ENCODE peak calls at places on chromosome 6, in six cellular contexts. N, I, B, M, K and V are unnamed samples.

GRCh38 chr6:168303982-168304751 is 15.4 kb downstream of the DACT2 start:
- DNase-seq in B (no peak), M (no peak), I (no peak), N (no peak), K (no peak), V (no peak)

GRCh38 chr6:13395272-13396237 is 67.2 kb upstream of the TBC1D7 start:
- DNase-seq in I (peak), N (peak), M (peak), K (peak), B (peak), V (peak)

GRCh38 chr6:40962241-40962640 is 76.8 kb downstream of the UNC5CL start:
- DNase-seq in B (peak), K (no peak), M (no peak), N (peak), I (peak), V (peak)

GRCh38 chr6:116561377-116562018 is 7.9 kb downstream of the CALHM4 start:
- DNase-seq in B (peak), I (peak), K (peak), N (peak), M (peak), V (peak)

GRCh38 chr6:152836523-152836922 is 85.9 kb downstream of the VIP start:
- DNase-seq in M (no peak), K (no peak), N (no peak), I (no peak), B (no peak), V (no peak)

GRCh38 chr6:121516331-121516730 is 80.9 kb downstream of the GJA1 start:
- DNase-seq in N (no peak), B (no peak), K (no peak), M (no peak), I (peak), V (no peak)

GRCh38 chr6:49325901-49326300 is 137.2 kb downstream of the MMUT start:
- DNase-seq in K (no peak), N (no peak), M (no peak), I (peak), B (peak), V (peak)

GRCh38 chr6:29999426-29999825 is 57.1 kb downstream of the HLA-A start:
- DNase-seq in K (no peak), M (no peak), N (no peak), I (no peak), B (no peak), V (no peak)

GRCh38 chr6:39669943-39670342 is 55.3 kb downstream of the KIF6 start:
- DNase-seq in N (no peak), B (peak), M (no peak), I (no peak), K (no peak), V (no peak)

GRCh38 chr6:33252758-33253157 is 18.9 kb downstream of the VPS52 start:
- DNase-seq in B (no peak), K (no peak), M (no peak), N (no peak), I (peak), V (no peak)

GRCh38 chr6:163232649-163233048 is 181.9 kb upstream of the QKI start:
- DNase-seq in B (no peak), M (no peak), N (no peak), K (no peak), I (no peak), V (no peak)

GRCh38 chr6:63598251-63599036 is 26.2 kb downstream of the LOC128125822 start:
- DNase-seq in N (peak), I (peak), M (peak), B (peak), K (peak), V (peak)
- H3K4me3 ChIP-seq in N (peak), I (peak), M (peak), B (peak), K (peak), V (peak)

DNA sequence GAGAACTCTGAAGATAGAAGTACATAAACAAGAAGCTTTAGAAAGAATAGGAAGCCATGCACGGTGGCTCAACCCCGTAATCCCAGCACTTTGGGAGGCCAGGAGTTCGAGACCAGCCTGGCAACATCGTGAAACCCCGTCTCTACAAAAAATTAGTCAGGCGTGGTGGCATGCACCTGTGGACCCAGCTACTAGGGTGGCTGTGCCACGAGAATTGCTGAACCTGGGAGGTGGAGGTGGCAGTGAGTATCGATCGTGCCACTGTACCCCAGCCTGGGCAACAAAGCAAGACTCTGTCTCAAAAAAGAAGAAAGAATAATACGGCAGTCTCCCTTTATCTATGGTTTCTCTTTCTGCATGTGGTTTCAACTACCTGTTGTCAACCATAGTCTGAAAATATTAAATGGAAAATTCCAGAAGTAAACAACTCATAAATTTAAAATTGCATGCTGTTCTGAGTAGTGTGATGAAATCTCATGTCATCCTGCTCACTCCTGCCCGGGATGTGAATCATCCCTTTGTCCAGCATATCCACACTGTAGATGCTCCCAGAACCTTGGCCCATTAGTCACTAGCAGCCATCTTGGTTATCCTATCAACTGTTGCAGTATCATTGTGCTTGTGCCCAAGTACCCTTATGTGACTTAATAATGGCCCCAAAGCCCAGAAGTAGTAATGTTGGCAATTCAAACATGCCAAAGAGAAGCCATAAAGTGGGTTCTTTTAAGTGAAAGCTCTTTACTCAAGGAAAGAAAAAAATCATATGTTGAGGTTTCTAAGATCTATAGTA is 22.1 kb downstream of the DEK start:
- DNase-seq in I (peak), K (no peak), B (peak), M (no peak), N (peak), V (peak)
- H3K4me3 ChIP-seq in I (no peak), K (no peak), B (no peak), M (no peak), N (no peak), V (no peak)

GRCh38 chr6:5893295-5893694 is 113.4 kb downstream of the NRN1 start:
- DNase-seq in N (no peak), I (no peak), M (no peak), K (no peak), B (no peak), V (no peak)
- H3K4me3 ChIP-seq in N (no peak), I (no peak), M (no peak), K (no peak), B (no peak), V (no peak)

GRCh38 chr6:17883665-17884500 is 103.6 kb downstream of the KIF13A start:
- DNase-seq in N (no peak), K (no peak), B (no peak), M (no peak), I (no peak), V (no peak)

GRCh38 chr6:17885079-17885478 is 102.4 kb downstream of the KIF13A start:
- DNase-seq in I (no peak), M (no peak), B (peak), N (no peak), K (no peak), V (no peak)

GRCh38 chr6:17885889-17886576 is 101.4 kb downstream of the KIF13A start:
- DNase-seq in M (no peak), N (no peak), I (no peak), B (no peak), K (no peak), V (no peak)

GRCh38 chr6:17886891-17887290 is 100.5 kb downstream of the KIF13A start:
- DNase-seq in M (no peak), K (peak), N (no peak), I (peak), B (no peak), V (no peak)

GRCh38 chr6:17884501-17885039 is 102.9 kb downstream of the KIF13A start:
- DNase-seq in M (no peak), N (no peak), K (no peak), B (no peak), I (no peak), V (no peak)
- H3K4me3 ChIP-seq in M (no peak), N (no peak), K (no peak), B (no peak), I (no peak), V (no peak)